ENCODE peak calls at places on chromosomes 7 and 10, in four cellular contexts. U, G, F and X are unnamed samples.

GRCh38 chr10:75292794-75293455 is 57.2 kb upstream of the COMTD1 start:
- DNase-seq in U (no peak), G (no peak), F (no peak), X (no peak)

GRCh38 chr7:66758964-66759628 is 18.6 kb downstream of the RABGEF1 start:
- DNase-seq in U (no peak), G (no peak), F (no peak), X (no peak)

GRCh38 chr7:112448891-112449290 is 1.4 kb upstream of the IFRD1 start:
- DNase-seq in U (no peak), G (no peak), F (no peak), X (no peak)

GRCh38 chr10:71398991-71399375 is 2.3 kb downstream of the CDH23 start:
- DNase-seq in U (no peak), G (no peak), F (no peak), X (no peak)

GRCh38 chr7:155333346-155334234 is 35.9 kb downstream of the INSIG1 start:
- DNase-seq in U (no peak), G (no peak), F (no peak), X (no peak)

GRCh38 chr7:121938429-121938996 is 65.6 kb downstream of the PTPRZ1 start:
- DNase-seq in U (no peak), G (no peak), F (no peak), X (no peak)

GRCh38 chr10:60753817-60754216 is 24.5 kb upstream of the CDK1 start:
- DNase-seq in U (no peak), G (no peak), F (no peak), X (no peak)

GRCh38 chr7:135232720-135233119 is 918 bp upstream of the STRA8 start:
- DNase-seq in U (no peak), G (no peak), F (peak), X (peak)

GRCh38 chr7:2024227-2024918 is 208.4 kb downstream of the MAD1L1 start:
- DNase-seq in U (peak), G (no peak), F (no peak), X (no peak)

GRCh38 chr10:88281592-88282268 is 301.4 kb downstream of the RNLS start:
- DNase-seq in U (no peak), G (no peak), F (no peak), X (no peak)

GRCh38 chr7:121027761-121028681 is 39.5 kb downstream of the CPED1 start:
- DNase-seq in U (peak), G (no peak), F (no peak), X (no peak)

GRCh38 chr10:61990761-61991135 is 89.2 kb downstream of the ARID5B start:
- DNase-seq in U (no peak), G (no peak), F (no peak), X (no peak)

GRCh38 chr10:112953075-112953501 is 3.0 kb downstream of the TCF7L2 start:
- DNase-seq in U (no peak), G (no peak), F (no peak), X (no peak)

GRCh38 chr7:29866490-29866930 is 60.2 kb downstream of the WIPF3 start:
- DNase-seq in U (no peak), G (no peak), F (no peak), X (no peak)

GRCh38 chr10:89120931-89121907 is 85.9 kb downstream of the CH25H start:
- DNase-seq in U (no peak), G (no peak), F (no peak), X (no peak)

GRCh38 chr7:81470084-81470723 is 299.6 kb downstream of the HGF start:
- DNase-seq in U (peak), G (no peak), F (peak), X (peak)

GRCh38 chr7:46150721-46151120 is 229.6 kb upstream of the IGFBP3 start:
- DNase-seq in U (no peak), G (no peak), F (no peak), X (no peak)

GRCh38 chr10:12279281-12279680 is 70.1 kb upstream of the CAMK1D start:
- DNase-seq in U (no peak), G (no peak), F (no peak), X (no peak)

GRCh38 chr10:104680467-104681401 is 39.6 kb downstream of the SORCS3 start:
- DNase-seq in U (no peak), G (no peak), F (no peak), X (no peak)

GRCh38 chr10:102714621-102715455 is at the start of gene SFXN2:
- DNase-seq in U (no peak), G (no peak), F (no peak), X (peak)

GRCh38 chr7:138902156-138902555 is 79.0 kb downstream of the KIAA1549 start:
- DNase-seq in U (no peak), G (no peak), F (no peak), X (no peak)

GRCh38 chr10:69123306-69123746 is 652 bp upstream of the VPS26A start:
- DNase-seq in U (peak), G (no peak), F (peak), X (peak)

GRCh38 chr10:63716174-63716573 is 195.0 kb downstream of the REEP3 start:
- DNase-seq in U (no peak), G (no peak), F (no peak), X (no peak)

GRCh38 chr7:158541330-158542010 is 46.2 kb downstream of the PTPRN2 start:
- DNase-seq in U (no peak), G (no peak), F (peak), X (no peak)

GRCh38 chr10:77179015-77179695 is 458.5 kb downstream of the KCNMA1 start:
- DNase-seq in U (no peak), G (no peak), F (no peak), X (no peak)

GRCh38 chr10:95214793-95215192 is 20.8 kb downstream of the ACSM6 start:
- DNase-seq in U (no peak), G (no peak), F (no peak), X (no peak)

GRCh38 chr7:77199008-77199966 is at the start of gene FGL2:
- DNase-seq in U (no peak), G (no peak), F (no peak), X (peak)

GRCh38 chr7:107076781-107077698 is 32.5 kb downstream of the PRKAR2B start:
- DNase-seq in U (no peak), G (no peak), F (peak), X (no peak)

GRCh38 chr7:107077699-107078516 is 33.4 kb downstream of the PRKAR2B start:
- DNase-seq in U (no peak), G (no peak), F (peak), X (no peak)

GRCh38 chr7:107079212-107079940 is 34.9 kb downstream of the PRKAR2B start:
- DNase-seq in U (no peak), G (no peak), F (peak), X (no peak)

GRCh38 chr7:107080099-107080505 is 35.6 kb downstream of the PRKAR2B start:
- DNase-seq in U (no peak), G (no peak), F (no peak), X (no peak)

DNA sequence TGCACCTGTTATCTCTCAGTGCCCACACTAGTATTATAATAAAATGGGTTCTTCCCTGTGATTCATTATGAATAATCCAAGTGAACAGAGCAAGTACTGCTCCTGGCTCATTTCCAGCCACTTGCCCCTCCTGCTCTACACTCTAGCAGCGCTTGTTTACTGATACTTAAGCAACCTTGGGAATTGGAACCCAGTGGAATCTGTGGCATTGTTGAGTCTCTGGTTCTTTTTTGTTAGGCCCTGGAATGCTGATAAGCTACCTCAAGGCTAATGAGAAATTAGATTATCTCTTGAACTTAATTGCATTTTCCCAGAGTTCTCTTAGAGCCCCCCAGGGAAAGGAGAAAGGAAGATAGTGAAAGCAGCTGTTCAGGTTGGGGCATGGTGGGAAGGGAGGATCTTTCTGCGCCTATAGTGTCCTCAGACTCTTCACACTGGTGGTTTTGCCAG is 34.0 kb downstream of the PRKAR2B start:
- DNase-seq in U (no peak), G (no peak), F (peak), X (no peak)
- TF ChIP-seq FOXK2 in U (no peak), G (no peak), F (peak), X (no peak)

GRCh38 chr7:99504603-99505323 is at the start of gene ZKSCAN5:
- DNase-seq in U (peak), G (peak), F (peak), X (peak)

GRCh38 chr7:99499713-99500636 is at the start of gene ZNF394:
- DNase-seq in U (peak), G (peak), F (peak), X (peak)

GRCh38 chr7:99500637-99501009 is 542 bp upstream of the ZNF394 start:
- DNase-seq in U (no peak), G (no peak), F (no peak), X (no peak)

GRCh38 chr7:99505324-99505662 is 831 bp downstream of the ZKSCAN5 start:
- DNase-seq in U (no peak), G (no peak), F (no peak), X (no peak)

GRCh38 chr7:99504281-99504602 is 220 bp upstream of the ZKSCAN5 start:
- DNase-seq in U (peak), G (no peak), F (peak), X (peak)
- TF ChIP-seq SP1 in U (no peak), G (no peak), F (no peak), X (no peak)

DNA sequence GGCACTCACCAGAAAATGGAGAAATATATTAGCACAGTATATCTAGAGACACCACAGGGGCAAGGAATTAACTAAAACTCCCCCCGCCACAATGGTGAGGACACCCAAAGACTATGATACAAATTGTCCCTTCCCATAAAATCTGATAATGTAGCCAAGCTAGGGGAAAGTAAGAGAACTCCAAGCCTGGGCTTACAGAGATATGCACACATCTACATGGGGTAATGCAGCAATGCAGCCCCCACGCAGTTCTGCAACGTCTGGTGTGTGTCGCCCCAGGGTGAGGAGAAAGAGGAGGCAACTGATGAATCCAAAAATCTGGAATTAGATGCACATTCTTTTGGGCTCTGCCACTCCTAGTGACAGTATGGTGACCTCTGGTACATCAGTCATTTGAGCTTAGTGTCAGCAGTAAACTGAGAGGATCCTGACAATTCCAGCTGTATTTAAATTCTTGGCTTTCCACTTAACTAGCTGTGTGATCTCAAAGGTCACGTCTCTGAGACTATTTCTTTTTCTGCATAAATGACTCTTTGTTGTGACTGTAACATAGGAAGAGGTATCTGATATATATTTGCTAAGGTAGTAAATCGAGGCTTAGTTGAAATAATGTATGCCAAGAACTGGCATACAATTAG is 51.6 kb downstream of the PIP4K2A start:
- DNase-seq in U (peak), G (no peak), F (no peak), X (no peak)
- TF ChIP-seq FOXK2 in U (no peak), G (no peak), F (no peak), X (no peak)

GRCh38 chr10:131647789-131648188 is 253.0 kb upstream of the PPP2R2D start:
- DNase-seq in U (no peak), G (no peak), F (no peak), X (no peak)

GRCh38 chr10:131646551-131647525 is 254.0 kb upstream of the PPP2R2D start:
- DNase-seq in U (no peak), G (no peak), F (no peak), X (no peak)

GRCh38 chr10:131644864-131645658 is 255.7 kb upstream of the PPP2R2D start:
- DNase-seq in U (no peak), G (no peak), F (no peak), X (no peak)

GRCh38 chr10:131644287-131644686 is 256.5 kb upstream of the PPP2R2D start:
- DNase-seq in U (no peak), G (no peak), F (no peak), X (no peak)

DNA sequence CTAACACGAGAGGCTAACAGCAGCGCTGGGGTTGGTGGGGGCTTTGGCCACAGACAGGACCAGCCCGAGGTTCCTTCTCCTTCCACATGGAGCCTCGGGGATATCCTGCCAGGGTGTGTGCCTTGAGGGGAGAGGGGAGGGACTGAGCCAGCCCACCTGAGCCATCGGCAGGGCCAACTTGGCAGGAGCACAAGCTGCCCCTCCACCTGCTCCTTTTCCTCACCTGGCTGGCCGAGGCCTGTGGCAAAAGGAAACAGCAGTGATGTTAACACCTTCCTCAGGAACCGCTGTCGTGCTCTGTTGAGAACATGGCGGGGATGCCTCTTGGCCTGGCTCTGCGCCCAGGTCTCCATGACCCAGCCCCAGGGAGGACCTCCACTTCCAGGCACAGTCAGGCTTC is 255.1 kb upstream of the PPP2R2D start:
- DNase-seq in U (no peak), G (no peak), F (no peak), X (no peak)
- TF ChIP-seq SP1 in U (no peak), G (no peak), F (no peak), X (no peak)

DNA sequence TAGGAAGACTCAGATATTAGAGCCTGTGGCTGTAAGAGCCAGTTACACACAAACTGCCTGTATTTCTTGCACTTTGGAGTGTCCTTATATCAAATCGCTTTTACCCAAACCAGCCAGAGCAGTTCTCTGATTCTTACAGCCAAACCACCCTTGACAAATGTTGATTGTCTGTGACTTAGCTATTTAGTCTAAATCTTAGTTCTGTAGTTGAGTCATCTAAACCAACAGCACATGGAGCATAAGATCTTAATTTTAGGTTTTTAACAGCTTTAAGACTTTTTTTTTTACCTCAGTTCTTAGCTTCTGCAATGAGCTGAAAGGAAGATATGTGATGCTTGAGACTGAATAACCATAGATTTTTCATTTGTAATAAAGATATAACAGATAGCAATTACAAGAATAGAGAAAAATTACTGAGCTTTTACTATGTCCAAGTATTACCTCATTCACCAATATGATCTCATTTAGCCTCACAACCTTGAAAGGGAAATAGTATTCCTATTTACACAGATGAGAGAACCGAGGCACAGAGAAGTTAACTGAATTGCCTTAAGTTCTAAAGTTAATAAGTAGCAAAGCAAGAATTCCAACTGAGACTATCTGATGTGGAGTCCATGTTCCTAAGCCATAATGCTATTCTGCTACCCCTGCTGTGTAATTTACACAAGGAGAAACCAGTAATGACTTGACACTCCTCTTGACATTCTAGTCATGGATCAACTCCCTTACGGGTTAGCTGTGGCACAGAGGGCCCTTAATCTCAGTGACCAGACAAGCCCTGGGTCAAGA is 60.9 kb downstream of the ABCB4 start:
- DNase-seq in U (peak), G (no peak), F (no peak), X (no peak)
- TF ChIP-seq FOXK2 in U (no peak), G (no peak), F (no peak), X (no peak)

GRCh38 chr10:86671985-86672710 is 3.8 kb downstream of the LDB3 start:
- DNase-seq in U (no peak), G (no peak), F (no peak), X (no peak)
- TF ChIP-seq SP1 in U (no peak), G (no peak), F (no peak), X (no peak)

DNA sequence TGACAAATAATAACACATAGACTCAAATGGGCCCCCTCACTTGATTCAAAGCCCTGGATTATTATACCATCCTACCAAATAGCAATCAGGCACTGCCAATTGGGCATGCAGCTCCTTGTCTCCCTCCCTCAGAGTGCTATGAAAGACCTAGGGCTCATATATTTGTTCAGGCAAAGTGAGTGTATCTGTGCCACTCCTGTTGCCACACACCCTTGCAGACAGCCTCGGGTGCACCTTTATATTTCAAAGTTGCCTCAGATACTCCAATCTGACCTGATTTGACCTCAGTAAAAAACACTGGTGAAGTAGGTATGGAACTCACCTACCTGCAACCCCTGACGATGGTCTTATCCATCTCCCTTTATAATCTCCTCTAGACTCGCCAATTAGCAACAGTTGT is 3.0 kb upstream of the NAMPT start:
- DNase-seq in U (no peak), G (no peak), F (no peak), X (no peak)
- TF ChIP-seq FOXK2 in U (no peak), G (no peak), F (no peak), X (no peak)

GRCh38 chr7:148835854-148836253 is 48.2 kb downstream of the EZH2 start:
- DNase-seq in U (no peak), G (no peak), F (no peak), X (no peak)
- TF ChIP-seq SP1 in U (no peak), G (no peak), F (no peak), X (no peak)

GRCh38 chr7:101684980-101685323 is 55.9 kb upstream of the MYL10 start:
- DNase-seq in U (no peak), G (no peak), F (no peak), X (no peak)

GRCh38 chr7:101680406-101681145 is 51.5 kb upstream of the MYL10 start:
- DNase-seq in U (no peak), G (no peak), F (no peak), X (no peak)

GRCh38 chr7:101678138-101678479 is 49.0 kb upstream of the MYL10 start:
- DNase-seq in U (no peak), G (no peak), F (no peak), X (no peak)

GRCh38 chr7:101678713-101679112 is 49.6 kb upstream of the MYL10 start:
- DNase-seq in U (no peak), G (no peak), F (no peak), X (no peak)

DNA sequence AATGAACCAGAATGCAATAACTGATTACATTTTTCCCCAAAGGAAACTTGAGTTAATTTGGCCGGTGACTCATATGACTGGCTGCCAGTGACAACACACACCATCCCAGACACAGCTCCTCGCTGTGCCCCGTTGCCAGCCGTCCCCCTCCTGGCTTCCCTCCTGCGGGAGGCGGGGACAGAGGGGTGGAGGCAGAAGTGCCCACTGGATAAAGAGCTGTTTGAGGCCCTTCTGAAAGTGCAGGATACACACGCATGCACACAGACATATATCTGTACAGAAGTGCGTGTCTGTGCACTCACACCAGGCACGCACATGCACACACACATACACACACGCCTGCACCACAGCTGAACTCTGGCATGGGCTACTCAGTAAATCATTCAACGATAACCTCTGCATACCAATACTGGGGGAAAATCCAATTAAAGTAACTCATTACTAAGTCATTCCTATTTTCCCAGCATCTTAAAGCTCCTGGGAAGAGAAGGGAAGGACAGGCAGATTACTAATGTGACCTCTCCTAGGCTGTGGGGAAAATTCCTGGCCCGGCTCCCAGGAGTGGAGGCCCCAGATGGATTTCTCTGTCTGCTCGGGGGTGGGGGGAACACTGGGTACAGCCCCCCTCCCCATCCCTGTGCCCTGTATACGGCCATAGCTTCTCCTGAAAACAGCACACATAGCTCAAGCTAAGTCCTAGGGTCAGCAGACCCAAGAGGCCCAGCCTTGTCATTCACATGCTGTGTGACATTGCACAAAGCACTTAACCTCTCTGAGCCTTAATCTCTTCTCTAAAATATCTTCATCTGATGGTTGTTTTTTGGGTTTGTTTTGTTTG is 52.3 kb upstream of the MYL10 start:
- DNase-seq in U (no peak), G (no peak), F (no peak), X (no peak)
- TF ChIP-seq FOXK2 in U (no peak), G (no peak), F (no peak), X (no peak)